ENCODE peak calls at places on chromosomes 13 and 19, in six cellular contexts. E, O, N, C, X and I are unnamed samples.

GRCh38 chr19:7340959-7341837 is 7.5 kb upstream of the ARHGEF18 start:
- DNase-seq in O (peak), X (peak), C (peak), E (peak), N (peak), I (peak)

GRCh38 chr13:85406269-85406975 is 392.8 kb downstream of the SLITRK6 start:
- DNase-seq in X (no peak), N (no peak), E (no peak), C (no peak), O (no peak), I (no peak)

GRCh38 chr19:7505682-7506384 is 10.1 kb upstream of the ZNF358 start:
- DNase-seq in E (peak), X (no peak), O (no peak), C (peak), N (no peak), I (no peak)

GRCh38 chr19:15550847-15551182 is 42.5 kb downstream of the CYP4F22 start:
- DNase-seq in N (no peak), C (no peak), E (peak), O (no peak), X (no peak), I (no peak)

GRCh38 chr13:94764576-94765321 is 52.4 kb upstream of the SOX21 start:
- DNase-seq in X (no peak), E (no peak), C (no peak), N (no peak), O (no peak), I (peak)

GRCh38 chr19:55640043-55640576 is 692 bp upstream of the ZNF580 start:
- DNase-seq in O (peak), N (peak), E (peak), X (no peak), C (peak), I (peak)

GRCh38 chr19:39829702-39830275 is 4.2 kb downstream of the DYRK1B start:
- DNase-seq in N (no peak), E (no peak), O (no peak), X (no peak), C (no peak), I (no peak)

GRCh38 chr19:1008268-1009042 is 8.2 kb downstream of the GRIN3B start:
- DNase-seq in C (no peak), O (no peak), N (no peak), X (no peak), E (no peak), I (no peak)

GRCh38 chr19:2385053-2385721 is 25.1 kb downstream of the TMPRSS9 start:
- DNase-seq in N (no peak), C (peak), X (no peak), O (peak), E (peak), I (peak)

GRCh38 chr13:48615017-48615416 is 38.7 kb upstream of the CYSLTR2 start:
- DNase-seq in X (no peak), O (no peak), C (no peak), N (no peak), E (no peak), I (no peak)

GRCh38 chr19:2207991-2208860 is 27.9 kb downstream of the PLEKHJ1 start:
- DNase-seq in E (peak), X (peak), O (peak), N (no peak), C (peak), I (peak)

GRCh38 chr19:5154799-5155426 is 185.7 kb downstream of the PTPRS start:
- DNase-seq in C (no peak), X (no peak), O (no peak), E (no peak), N (no peak), I (no peak)

GRCh38 chr13:60094385-60095088 is 69.2 kb downstream of the DIAPH3 start:
- DNase-seq in N (no peak), X (no peak), O (no peak), C (no peak), E (no peak), I (no peak)

GRCh38 chr13:29369060-29369743 is 226.3 kb downstream of the SLC7A1 start:
- DNase-seq in C (peak), N (no peak), E (peak), X (peak), O (peak), I (peak)

GRCh38 chr19:15702590-15702930 is 25.3 kb upstream of the OR10H2 start:
- DNase-seq in X (peak), C (no peak), N (no peak), E (peak), O (peak), I (no peak)

GRCh38 chr13:96991072-96991471 is 3.2 kb downstream of the OXGR1 start:
- DNase-seq in C (no peak), N (no peak), O (no peak), X (no peak), E (no peak), I (no peak)

GRCh38 chr13:85441975-85442374 is 357.2 kb downstream of the SLITRK6 start:
- DNase-seq in C (no peak), E (no peak), O (no peak), X (no peak), N (no peak), I (no peak)

GRCh38 chr13:75384881-75385707 is 96.9 kb downstream of the TBC1D4 start:
- DNase-seq in C (no peak), O (peak), N (no peak), E (no peak), X (peak), I (no peak)

GRCh38 chr19:47776568-47776967 is 1.9 kb upstream of the SELENOW start:
- DNase-seq in N (no peak), C (no peak), E (peak), O (no peak), X (no peak), I (no peak)

GRCh38 chr13:33870046-33870668 is 52.2 kb downstream of the RFC3 start:
- DNase-seq in O (no peak), E (no peak), X (no peak), N (no peak), C (no peak), I (no peak)

GRCh38 chr19:46303702-46304397 is 7.0 kb downstream of the HIF3A start:
- DNase-seq in X (no peak), E (peak), O (peak), C (no peak), N (no peak), I (peak)

GRCh38 chr13:82597737-82598136 is 1284.5 kb downstream of the SLITRK1 start:
- DNase-seq in E (no peak), N (no peak), C (no peak), O (no peak), X (no peak), I (no peak)

GRCh38 chr19:43739836-43740235 is 14.9 kb downstream of the SMG9 start:
- DNase-seq in C (no peak), E (peak), O (no peak), X (no peak), N (no peak), I (no peak)

GRCh38 chr13:29162638-29163037 is 342.5 kb downstream of the MTUS2 start:
- DNase-seq in X (no peak), E (peak), N (no peak), O (no peak), C (peak), I (no peak)